ENCODE peak calls at places on chromosome 10, in nine cellular contexts. One of them, this sample, is unnamed.

GRCh38 chr10:36634916-36635315 is 490.5 kb upstream of the ANKRD30A start:
- DNase-seq in colonic mucosa: no peak
- DNase-seq in H9: no peak
- DNase-seq in neural progenitor cell: no peak
- DNase-seq in testis: no peak
- DNase-seq in cardiac muscle cell: peak; percentile 41
- DNase-seq in PC-3: peak; percentile 82
- DNase-seq in psoas muscle: no peak
- DNase-seq in PC-9: no peak
- DNase-seq in this sample: no peak

GRCh38 chr10:129953541-129954031 is 10.5 kb downstream of the EBF3 start:
- DNase-seq in colonic mucosa: no peak
- DNase-seq in H9: no peak
- DNase-seq in neural progenitor cell: no peak
- DNase-seq in testis: no peak
- DNase-seq in cardiac muscle cell: peak; percentile 66
- DNase-seq in PC-3: no peak
- DNase-seq in psoas muscle: no peak
- DNase-seq in PC-9: no peak
- DNase-seq in this sample: no peak

GRCh38 chr10:22805304-22805703 is 90.9 kb upstream of the PIP4K2A start:
- DNase-seq in colonic mucosa: no peak
- DNase-seq in H9: no peak
- DNase-seq in neural progenitor cell: no peak
- DNase-seq in testis: no peak
- DNase-seq in cardiac muscle cell: peak; percentile 39
- DNase-seq in PC-3: peak; percentile 72
- DNase-seq in psoas muscle: no peak
- DNase-seq in PC-9: no peak
- DNase-seq in this sample: no peak

GRCh38 chr10:9305018-9305655 is 1250.6 kb downstream of the GATA3 start:
- DNase-seq in colonic mucosa: no peak
- DNase-seq in H9: no peak
- DNase-seq in neural progenitor cell: peak; percentile 30
- DNase-seq in testis: no peak
- DNase-seq in cardiac muscle cell: peak; percentile 43
- DNase-seq in PC-3: peak; percentile 32
- DNase-seq in psoas muscle: no peak
- DNase-seq in PC-9: peak; percentile 38
- DNase-seq in this sample: peak; percentile 11

GRCh38 chr10:58896229-58896628 is 280.2 kb upstream of the PHYHIPL start:
- DNase-seq in colonic mucosa: no peak
- DNase-seq in H9: no peak
- DNase-seq in neural progenitor cell: no peak
- DNase-seq in testis: no peak
- DNase-seq in cardiac muscle cell: no peak
- DNase-seq in PC-3: no peak
- DNase-seq in psoas muscle: no peak
- DNase-seq in PC-9: peak; percentile 17
- DNase-seq in this sample: no peak

GRCh38 chr10:129756912-129757861 is 206.9 kb downstream of the EBF3 start:
- DNase-seq in colonic mucosa: no peak
- DNase-seq in H9: peak; percentile 14
- DNase-seq in neural progenitor cell: no peak
- DNase-seq in testis: peak; percentile 14
- DNase-seq in cardiac muscle cell: peak; percentile 28
- DNase-seq in PC-3: no peak
- DNase-seq in psoas muscle: no peak
- DNase-seq in PC-9: no peak
- DNase-seq in this sample: no peak

GRCh38 chr10:95133997-95134396 is 60.0 kb upstream of the ACSM6 start:
- DNase-seq in colonic mucosa: no peak
- DNase-seq in H9: no peak
- DNase-seq in neural progenitor cell: no peak
- DNase-seq in testis: no peak
- DNase-seq in cardiac muscle cell: no peak
- DNase-seq in PC-3: no peak
- DNase-seq in psoas muscle: no peak
- DNase-seq in PC-9: no peak
- DNase-seq in this sample: no peak

GRCh38 chr10:51696251-51696650 is 3.1 kb downstream of the CSTF2T start:
- DNase-seq in colonic mucosa: no peak
- DNase-seq in H9: no peak
- DNase-seq in neural progenitor cell: no peak
- DNase-seq in testis: no peak
- DNase-seq in cardiac muscle cell: no peak
- DNase-seq in PC-3: no peak
- DNase-seq in psoas muscle: no peak
- DNase-seq in PC-9: no peak
- DNase-seq in this sample: no peak

GRCh38 chr10:114856544-114857287 is 35.1 kb downstream of the FHIP2A start:
- DNase-seq in colonic mucosa: no peak
- DNase-seq in H9: no peak
- DNase-seq in neural progenitor cell: no peak
- DNase-seq in testis: no peak
- DNase-seq in cardiac muscle cell: peak; percentile 90
- DNase-seq in PC-3: peak; percentile 65
- DNase-seq in psoas muscle: no peak
- DNase-seq in PC-9: peak; percentile 87
- DNase-seq in this sample: no peak

GRCh38 chr10:127452568-127452967 is 96.5 kb upstream of the NPS start:
- DNase-seq in colonic mucosa: no peak
- DNase-seq in H9: no peak
- DNase-seq in neural progenitor cell: peak; percentile 8
- DNase-seq in testis: no peak
- DNase-seq in cardiac muscle cell: no peak
- DNase-seq in PC-3: no peak
- DNase-seq in psoas muscle: no peak
- DNase-seq in PC-9: no peak
- DNase-seq in this sample: no peak

GRCh38 chr10:97771055-97771811 is 566 bp downstream of the SFRP5 start:
- DNase-seq in colonic mucosa: no peak
- DNase-seq in H9: peak; percentile 67
- DNase-seq in neural progenitor cell: peak; percentile 82
- DNase-seq in testis: peak; percentile 23
- DNase-seq in cardiac muscle cell: peak; percentile 40
- DNase-seq in PC-3: no peak
- DNase-seq in psoas muscle: no peak
- DNase-seq in PC-9: no peak
- DNase-seq in this sample: no peak

GRCh38 chr10:71347587-71348395 is 28.7 kb downstream of the SLC29A3 start:
- DNase-seq in colonic mucosa: peak; percentile 71
- DNase-seq in H9: no peak
- DNase-seq in neural progenitor cell: no peak
- DNase-seq in testis: no peak
- DNase-seq in cardiac muscle cell: peak; percentile 7
- DNase-seq in PC-3: peak; percentile 12
- DNase-seq in psoas muscle: no peak
- DNase-seq in PC-9: no peak
- DNase-seq in this sample: no peak

GRCh38 chr10:89241491-89242339 is 9.9 kb downstream of the LIPA start:
- DNase-seq in colonic mucosa: no peak
- DNase-seq in H9: no peak
- DNase-seq in neural progenitor cell: no peak
- DNase-seq in testis: no peak
- DNase-seq in cardiac muscle cell: peak; percentile 86
- DNase-seq in PC-3: no peak
- DNase-seq in psoas muscle: no peak
- DNase-seq in PC-9: peak; percentile 42
- DNase-seq in this sample: no peak

GRCh38 chr10:36492590-36493510 is 632.5 kb upstream of the ANKRD30A start:
- DNase-seq in colonic mucosa: no peak
- DNase-seq in H9: no peak
- DNase-seq in neural progenitor cell: no peak
- DNase-seq in testis: no peak
- DNase-seq in cardiac muscle cell: peak; percentile 22
- DNase-seq in PC-3: peak; percentile 99
- DNase-seq in psoas muscle: no peak
- DNase-seq in PC-9: no peak
- DNase-seq in this sample: no peak

GRCh38 chr10:64091889-64092288 is 570.7 kb downstream of the REEP3 start:
- DNase-seq in colonic mucosa: peak; percentile 22
- DNase-seq in H9: no peak
- DNase-seq in neural progenitor cell: peak; percentile 52
- DNase-seq in testis: peak; percentile 25
- DNase-seq in cardiac muscle cell: peak; percentile 9
- DNase-seq in PC-3: peak; percentile 72
- DNase-seq in psoas muscle: no peak
- DNase-seq in PC-9: no peak
- DNase-seq in this sample: no peak
- H3K4me1 ChIP-seq in colonic mucosa: no peaks in the 10 kb centered on the region
- H3K4me1 ChIP-seq in H9: no peaks in the 10 kb centered on the region
- H3K4me1 ChIP-seq in neural progenitor cell: no peaks in the 10 kb centered on the region
- H3K4me1 ChIP-seq in testis: no peaks in the 10 kb centered on the region
- H3K4me1 ChIP-seq in cardiac muscle cell: no peaks in the 10 kb centered on the region
- H3K4me1 ChIP-seq in PC-3: peaks cover 35% of the 10 kb centered on the region
- H3K4me1 ChIP-seq in psoas muscle: no peaks in the 10 kb centered on the region
- H3K4me1 ChIP-seq in PC-9: no peaks in the 10 kb centered on the region
- H3K4me1 ChIP-seq in this sample: no peaks in the 10 kb centered on the region

GRCh38 chr10:119770928-119771327 is 45.1 kb downstream of the INPP5F start:
- DNase-seq in colonic mucosa: no peak
- DNase-seq in H9: no peak
- DNase-seq in neural progenitor cell: no peak
- DNase-seq in testis: no peak
- DNase-seq in cardiac muscle cell: peak; percentile 62
- DNase-seq in PC-3: no peak
- DNase-seq in psoas muscle: no peak
- DNase-seq in PC-9: no peak
- DNase-seq in this sample: no peak
- H3K4me1 ChIP-seq in colonic mucosa: no peaks in the 10 kb centered on the region
- H3K4me1 ChIP-seq in H9: peaks cover 2% of the 10 kb centered on the region
- H3K4me1 ChIP-seq in neural progenitor cell: peaks cover 3% of the 10 kb centered on the region
- H3K4me1 ChIP-seq in testis: no peaks in the 10 kb centered on the region
- H3K4me1 ChIP-seq in cardiac muscle cell: no peaks in the 10 kb centered on the region
- H3K4me1 ChIP-seq in PC-3: peaks cover 15% of the 10 kb centered on the region
- H3K4me1 ChIP-seq in psoas muscle: peaks cover 22% of the 10 kb centered on the region
- H3K4me1 ChIP-seq in PC-9: peaks cover 11% of the 10 kb centered on the region
- H3K4me1 ChIP-seq in this sample: no peaks in the 10 kb centered on the region

GRCh38 chr10:29493697-29494096 is 141.1 kb downstream of the SVIL start:
- DNase-seq in colonic mucosa: no peak
- DNase-seq in H9: no peak
- DNase-seq in neural progenitor cell: no peak
- DNase-seq in testis: no peak
- DNase-seq in cardiac muscle cell: no peak
- DNase-seq in PC-3: no peak
- DNase-seq in psoas muscle: no peak
- DNase-seq in PC-9: no peak
- DNase-seq in this sample: no peak
- H3K4me1 ChIP-seq in colonic mucosa: no peaks in the 10 kb centered on the region
- H3K4me1 ChIP-seq in H9: no peaks in the 10 kb centered on the region
- H3K4me1 ChIP-seq in neural progenitor cell: no peaks in the 10 kb centered on the region
- H3K4me1 ChIP-seq in testis: no peaks in the 10 kb centered on the region
- H3K4me1 ChIP-seq in cardiac muscle cell: no peaks in the 10 kb centered on the region
- H3K4me1 ChIP-seq in PC-3: peaks cover 8% of the 10 kb centered on the region
- H3K4me1 ChIP-seq in psoas muscle: no peaks in the 10 kb centered on the region
- H3K4me1 ChIP-seq in PC-9: no peaks in the 10 kb centered on the region
- H3K4me1 ChIP-seq in this sample: peaks cover 3% of the 10 kb centered on the region

DNA sequence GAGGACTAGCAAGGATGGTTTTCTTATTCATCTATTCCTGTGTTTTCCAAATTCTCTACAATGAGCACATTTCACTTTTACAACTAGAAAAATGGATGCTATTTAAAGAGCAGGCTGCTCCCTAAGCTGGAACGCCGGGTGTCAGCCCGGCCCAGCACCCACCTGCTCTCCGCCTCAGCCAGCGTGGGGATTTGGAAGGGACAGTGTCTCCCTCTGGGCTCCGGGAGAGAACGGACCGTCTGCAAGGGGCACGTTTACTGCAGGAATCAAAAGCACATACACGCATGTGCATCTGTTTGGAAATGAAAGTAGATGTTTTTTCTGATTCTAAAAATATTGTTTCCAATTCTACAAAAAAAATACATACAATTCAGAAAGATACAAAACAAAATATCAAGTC is 2.3 kb upstream of the JAKMIP3 start:
- DNase-seq in colonic mucosa: no peak
- DNase-seq in H9: no peak
- DNase-seq in neural progenitor cell: no peak
- DNase-seq in testis: no peak
- DNase-seq in cardiac muscle cell: no peak
- DNase-seq in PC-3: no peak
- DNase-seq in psoas muscle: no peak
- DNase-seq in PC-9: no peak
- DNase-seq in this sample: no peak
- H3K4me1 ChIP-seq in colonic mucosa: peaks cover 3% of the 10 kb centered on the region
- H3K4me1 ChIP-seq in H9: peaks cover 2% of the 10 kb centered on the region
- H3K4me1 ChIP-seq in neural progenitor cell: peaks cover 10% of the 10 kb centered on the region
- H3K4me1 ChIP-seq in testis: peaks cover 8% of the 10 kb centered on the region
- H3K4me1 ChIP-seq in cardiac muscle cell: peaks cover 4% of the 10 kb centered on the region
- H3K4me1 ChIP-seq in PC-3: peaks cover 14% of the 10 kb centered on the region
- H3K4me1 ChIP-seq in psoas muscle: peaks cover 4% of the 10 kb centered on the region
- H3K4me1 ChIP-seq in PC-9: peaks cover 21% of the 10 kb centered on the region
- H3K4me1 ChIP-seq in this sample: no peaks in the 10 kb centered on the region

GRCh38 chr10:33235951-33236350 is 98.5 kb downstream of the NRP1 start:
- DNase-seq in colonic mucosa: no peak
- DNase-seq in H9: no peak
- DNase-seq in neural progenitor cell: no peak
- DNase-seq in testis: no peak
- DNase-seq in cardiac muscle cell: no peak
- DNase-seq in PC-3: no peak
- DNase-seq in psoas muscle: no peak
- DNase-seq in PC-9: no peak
- DNase-seq in this sample: no peak
- H3K4me1 ChIP-seq in colonic mucosa: no peaks in the 10 kb centered on the region
- H3K4me1 ChIP-seq in H9: no peaks in the 10 kb centered on the region
- H3K4me1 ChIP-seq in neural progenitor cell: peaks cover 24% of the 10 kb centered on the region
- H3K4me1 ChIP-seq in testis: peaks cover 16% of the 10 kb centered on the region
- H3K4me1 ChIP-seq in cardiac muscle cell: peaks cover 9% of the 10 kb centered on the region
- H3K4me1 ChIP-seq in PC-3: peaks cover 55% of the 10 kb centered on the region
- H3K4me1 ChIP-seq in psoas muscle: peaks cover 9% of the 10 kb centered on the region
- H3K4me1 ChIP-seq in PC-9: peaks cover 43% of the 10 kb centered on the region
- H3K4me1 ChIP-seq in this sample: no peaks in the 10 kb centered on the region

DNA sequence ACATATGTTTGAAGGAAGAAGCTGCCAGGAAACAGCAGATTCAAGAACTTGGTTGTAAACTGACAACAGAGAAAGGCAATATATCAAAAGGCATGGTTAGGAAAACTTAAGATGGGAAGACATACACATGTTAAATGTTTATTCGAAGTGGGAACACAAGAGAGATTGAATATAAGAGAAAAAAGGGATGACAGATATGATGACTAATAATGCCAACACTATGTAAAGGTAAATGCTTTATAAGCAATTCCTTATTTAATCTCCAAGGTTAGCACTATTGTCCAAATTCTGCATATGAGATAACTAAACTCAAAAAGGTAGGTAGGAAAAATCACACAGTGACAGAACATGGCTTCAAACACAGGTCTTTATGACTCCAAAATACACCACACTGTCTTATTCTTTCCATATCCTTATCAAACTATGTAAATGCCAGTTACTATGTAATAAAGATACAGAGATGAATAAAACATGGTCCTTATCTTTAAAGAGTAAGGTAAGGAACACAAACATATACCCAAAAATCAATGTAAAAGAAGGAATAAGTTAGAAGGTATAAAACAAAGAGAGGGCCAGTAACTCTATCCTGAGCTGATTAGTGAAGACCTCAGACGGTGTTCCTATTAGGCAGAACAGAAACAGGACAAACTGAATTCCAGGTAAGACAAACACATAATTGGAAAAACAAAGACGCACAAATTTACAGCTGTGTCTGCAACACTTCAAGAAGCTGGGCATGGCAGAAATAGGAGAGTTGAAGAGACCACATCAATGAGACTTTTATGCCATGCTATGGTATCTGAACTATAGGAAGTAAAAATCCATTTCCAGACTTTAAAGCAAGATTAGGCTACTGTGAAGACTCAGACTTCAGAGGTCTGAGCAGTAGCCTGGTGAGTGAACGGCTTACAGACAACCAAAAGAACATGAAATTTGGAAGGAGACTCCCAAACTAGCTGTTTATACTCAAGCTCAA is 56.1 kb downstream of the ABI1 start:
- DNase-seq in colonic mucosa: no peak
- DNase-seq in H9: no peak
- DNase-seq in neural progenitor cell: no peak
- DNase-seq in testis: no peak
- DNase-seq in cardiac muscle cell: no peak
- DNase-seq in PC-3: peak; percentile 5
- DNase-seq in psoas muscle: no peak
- DNase-seq in PC-9: no peak
- DNase-seq in this sample: no peak
- H3K4me1 ChIP-seq in colonic mucosa: peaks cover 3% of the 10 kb centered on the region
- H3K4me1 ChIP-seq in H9: peaks cover 5% of the 10 kb centered on the region
- H3K4me1 ChIP-seq in neural progenitor cell: peaks cover 35% of the 10 kb centered on the region
- H3K4me1 ChIP-seq in testis: no peaks in the 10 kb centered on the region
- H3K4me1 ChIP-seq in cardiac muscle cell: peaks cover 29% of the 10 kb centered on the region
- H3K4me1 ChIP-seq in PC-3: peaks cover 7% of the 10 kb centered on the region
- H3K4me1 ChIP-seq in psoas muscle: peaks cover 33% of the 10 kb centered on the region
- H3K4me1 ChIP-seq in PC-9: no peaks in the 10 kb centered on the region
- H3K4me1 ChIP-seq in this sample: peaks cover 82% of the 10 kb centered on the region